ENCODE peak calls at places on chromosomes 3 and 15, in nine cellular contexts. F, S, V, K, W, P, G, I and A are unnamed samples.

GRCh38 chr3:121724130-121724529 is 25.4 kb downstream of the GOLGB1 start:
- DNase-seq in G (no peak), I (no peak), P (no peak), F (no peak), W (no peak), V (no peak), S (no peak), K (no peak), A (no peak)

GRCh38 chr3:42692667-42693529 is 7.6 kb downstream of the KLHL40 start:
- DNase-seq in S (no peak), I (no peak), F (no peak), W (no peak), P (no peak), V (no peak), G (no peak), K (no peak), A (no peak)

GRCh38 chr3:130894130-130894872 is 417 bp downstream of the ATP2C1 start:
- DNase-seq in G (peak), W (no peak), V (peak), S (peak), F (peak), P (peak), I (peak), K (peak), A (peak)

GRCh38 chr3:50405249-50405648 is 45.9 kb upstream of the TMEM115 start:
- DNase-seq in I (no peak), S (no peak), K (peak), G (peak), V (no peak), W (no peak), P (peak), F (no peak), A (peak)

GRCh38 chr3:133474251-133474801 is 74.5 kb downstream of the BFSP2 start:
- DNase-seq in P (no peak), K (no peak), V (no peak), F (no peak), W (peak), S (no peak), G (no peak), I (no peak), A (no peak)

GRCh38 chr3:16071246-16071645 is 103.2 kb upstream of the GALNT15 start:
- DNase-seq in I (no peak), W (no peak), K (no peak), P (no peak), V (peak), G (no peak), F (no peak), S (no peak), A (no peak)

GRCh38 chr15:74836846-74837245 is 6.1 kb downstream of the ULK3 start:
- DNase-seq in I (no peak), W (no peak), G (no peak), K (no peak), S (no peak), V (no peak), P (no peak), F (no peak), A (no peak)

GRCh38 chr15:69548367-69548766 is 95.7 kb downstream of the RPLP1 start:
- DNase-seq in S (no peak), G (no peak), F (no peak), V (no peak), K (no peak), I (no peak), W (no peak), P (no peak), A (no peak)

GRCh38 chr15:56805466-56806146 is 72.3 kb upstream of the ZNF280D start:
- DNase-seq in F (peak), K (no peak), S (peak), V (peak), I (no peak), G (no peak), W (peak), P (no peak), A (no peak)

GRCh38 chr15:36334059-36334458 is 245.4 kb upstream of the CDIN1 start:
- DNase-seq in K (no peak), V (peak), F (peak), P (no peak), W (no peak), I (no peak), S (no peak), G (no peak), A (no peak)

GRCh38 chr3:9600597-9600996 is 47.0 kb upstream of the LHFPL4 start:
- DNase-seq in S (no peak), I (no peak), P (no peak), K (peak), V (no peak), G (no peak), W (no peak), F (no peak), A (no peak)

GRCh38 chr15:26460165-26460564 is 312.7 kb downstream of the GABRB3 start:
- DNase-seq in S (no peak), F (no peak), G (no peak), K (no peak), W (no peak), I (no peak), P (no peak), V (no peak), A (no peak)

GRCh38 chr15:34753236-34753894 is 1.4 kb downstream of the GJD2 start:
- DNase-seq in I (no peak), G (no peak), W (no peak), P (peak), V (peak), F (peak), S (peak), K (peak), A (no peak)

GRCh38 chr3:105800320-105800719 is 68.5 kb downstream of the CBLB start:
- DNase-seq in G (no peak), S (no peak), P (no peak), K (no peak), V (no peak), W (no peak), F (no peak), I (no peak), A (no peak)

GRCh38 chr3:52085883-52086282 is 29.5 kb upstream of the DUSP7 start:
- DNase-seq in S (no peak), W (no peak), V (no peak), P (no peak), G (peak), I (peak), K (no peak), F (no peak), A (no peak)

GRCh38 chr3:188170461-188171459 is 16.8 kb downstream of the LPP start:
- DNase-seq in K (no peak), F (no peak), I (peak), W (no peak), S (no peak), G (peak), P (peak), V (no peak), A (peak)

GRCh38 chr3:81769271-81769670 is 7.8 kb upstream of the GBE1 start:
- DNase-seq in V (no peak), K (no peak), W (no peak), G (no peak), F (peak), I (no peak), P (no peak), S (no peak), A (no peak)

GRCh38 chr15:91553455-91553854 is 300.1 kb upstream of the SLCO3A1 start:
- DNase-seq in I (no peak), W (no peak), F (no peak), S (no peak), G (no peak), V (no peak), P (no peak), K (no peak), A (no peak)

GRCh38 chr3:22012471-22012870 is 261.5 kb upstream of the ZNF385D start:
- DNase-seq in V (no peak), I (no peak), K (no peak), W (no peak), P (no peak), F (no peak), S (no peak), G (no peak), A (no peak)

GRCh38 chr15:98518823-98519561 is 129.3 kb upstream of the IGF1R start:
- DNase-seq in P (peak), I (peak), K (peak), V (peak), F (peak), S (peak), W (peak), G (peak), A (peak)